ENCODE peak calls at places on chromosomes 5 and 9, in six cellular contexts. N, C, L, S, I and O are unnamed samples.

GRCh38 chr9:91246842-91247241 is 114.9 kb downstream of the AUH start:
- DNase-seq in I (no peak), N (no peak), S (no peak), L (no peak), C (peak; percentile 28), O (no peak)

GRCh38 chr9:96391021-96391765 is 7.7 kb upstream of the SLC35D2 start:
- DNase-seq in I (no peak), N (peak; percentile 60), C (no peak), L (peak; percentile 65), S (peak; percentile 65), O (no peak)

GRCh38 chr9:124840300-124840833 is 12.9 kb upstream of the WDR38 start:
- DNase-seq in I (no peak), L (peak; percentile 47), C (peak; percentile 43), S (no peak), N (no peak), O (no peak)

GRCh38 chr5:39273314-39273954 is 54.1 kb upstream of the FYB1 start:
- DNase-seq in L (no peak), S (no peak), C (no peak), N (no peak), I (no peak), O (no peak)

GRCh38 chr5:59525957-59526356 is 367.6 kb downstream of the PDE4D start:
- DNase-seq in L (no peak), S (peak; percentile 63), N (no peak), C (peak; percentile 56), I (no peak), O (no peak)

GRCh38 chr5:112965733-112966306 is 10.8 kb upstream of the DCP2 start:
- DNase-seq in N (no peak), C (no peak), L (no peak), S (no peak), I (no peak), O (no peak)

GRCh38 chr9:3898371-3899218 is 372.8 kb upstream of the RFX3 start:
- DNase-seq in L (no peak), N (peak; percentile 26), S (peak; percentile 55), C (no peak), I (no peak), O (no peak)

GRCh38 chr9:126641118-126641851 is 27.6 kb downstream of the LMX1B start:
- DNase-seq in C (no peak), L (no peak), N (no peak), I (no peak), S (no peak), O (no peak)

GRCh38 chr5:84715686-84716085 is 331.0 kb upstream of the EDIL3 start:
- DNase-seq in L (no peak), C (no peak), N (no peak), I (no peak), S (no peak), O (no peak)

GRCh38 chr5:41414598-41414997 is 95.8 kb downstream of the PLCXD3 start:
- DNase-seq in I (peak; percentile 89), S (peak; percentile 24), N (no peak), L (peak; percentile 36), C (peak; percentile 93), O (no peak)

GRCh38 chr5:53424691-53425597 is 55.5 kb upstream of the FST start:
- DNase-seq in S (no peak), N (no peak), C (peak; percentile 75), L (no peak), I (no peak), O (no peak)

GRCh38 chr5:156273325-156273724 is 53.6 kb upstream of the SGCD start:
- DNase-seq in I (no peak), C (no peak), L (no peak), S (no peak), N (no peak), O (no peak)

GRCh38 chr9:4212661-4213060 is 87.2 kb downstream of the GLIS3 start:
- DNase-seq in S (no peak), L (no peak), N (no peak), I (no peak), C (no peak), O (no peak)

GRCh38 chr5:105146867-105147266 is 1584.3 kb upstream of the NUDT12 start:
- DNase-seq in L (no peak), N (no peak), C (no peak), I (no peak), S (no peak), O (no peak)

GRCh38 chr5:35598707-35599370 is 18.8 kb upstream of the SPEF2 start:
- DNase-seq in S (no peak), N (peak; percentile 38), L (peak; percentile 68), I (no peak), C (no peak), O (peak; percentile 12)

GRCh38 chr9:114004221-114004716 is 73.8 kb downstream of the AMBP start:
- DNase-seq in L (peak; percentile 11), N (peak; percentile 24), I (no peak), S (peak; percentile 63), C (no peak), O (no peak)

GRCh38 chr5:80960531-80961375 is 590 bp downstream of the RASGRF2 start:
- DNase-seq in S (peak; percentile 25), I (no peak), C (peak; percentile 19), N (no peak), L (no peak), O (no peak)
- H3K4me3 ChIP-seq in S (peak overlapping the region; percentile 35), I (no peak overlapping the region), C (peak overlapping the region; percentile 39), N (peak overlapping the region; percentile 54), L (no peak overlapping the region), O (no peak overlapping the region)

DNA sequence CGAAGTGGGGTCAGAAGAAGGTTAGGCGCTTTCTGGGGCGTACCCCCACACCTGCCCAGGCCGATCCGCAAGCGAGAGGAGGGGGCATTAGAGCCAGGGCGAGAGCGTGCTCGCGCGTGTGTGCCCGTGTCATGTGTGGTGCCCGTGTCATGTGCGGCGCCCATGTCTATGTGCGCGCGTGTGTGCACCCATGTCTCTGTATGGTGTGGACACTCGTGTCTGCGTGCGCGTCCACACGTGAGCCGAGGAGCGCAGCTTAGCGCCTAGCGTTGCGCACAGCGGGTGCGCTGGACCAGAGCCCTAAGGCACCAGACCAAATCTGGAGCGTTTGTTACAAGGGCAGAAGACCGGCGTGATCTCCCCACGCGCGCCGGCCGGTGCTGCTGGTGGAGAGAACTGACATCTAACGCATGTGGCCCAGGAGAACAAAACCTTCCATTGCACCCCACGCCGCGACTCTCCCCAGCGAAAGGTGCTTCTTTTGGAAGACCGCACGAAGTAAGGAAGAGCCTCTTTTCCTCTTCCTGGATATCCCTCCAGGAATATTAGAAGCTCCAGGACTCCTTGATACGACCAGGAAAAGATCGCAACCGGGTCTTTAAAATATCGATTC is 639 bp downstream of the NIM1K start:
- DNase-seq in S (no peak), L (peak; percentile 15), I (no peak), N (no peak), C (peak; percentile 74), O (peak; percentile 43)
- H3K4me3 ChIP-seq in S (peak overlapping the region; percentile 32), L (peak overlapping the region; percentile 16), I (peak overlapping the region; percentile 48), N (peak overlapping the region; percentile 58), C (peak overlapping the region; percentile 78), O (peak overlapping the region; percentile 61)

DNA sequence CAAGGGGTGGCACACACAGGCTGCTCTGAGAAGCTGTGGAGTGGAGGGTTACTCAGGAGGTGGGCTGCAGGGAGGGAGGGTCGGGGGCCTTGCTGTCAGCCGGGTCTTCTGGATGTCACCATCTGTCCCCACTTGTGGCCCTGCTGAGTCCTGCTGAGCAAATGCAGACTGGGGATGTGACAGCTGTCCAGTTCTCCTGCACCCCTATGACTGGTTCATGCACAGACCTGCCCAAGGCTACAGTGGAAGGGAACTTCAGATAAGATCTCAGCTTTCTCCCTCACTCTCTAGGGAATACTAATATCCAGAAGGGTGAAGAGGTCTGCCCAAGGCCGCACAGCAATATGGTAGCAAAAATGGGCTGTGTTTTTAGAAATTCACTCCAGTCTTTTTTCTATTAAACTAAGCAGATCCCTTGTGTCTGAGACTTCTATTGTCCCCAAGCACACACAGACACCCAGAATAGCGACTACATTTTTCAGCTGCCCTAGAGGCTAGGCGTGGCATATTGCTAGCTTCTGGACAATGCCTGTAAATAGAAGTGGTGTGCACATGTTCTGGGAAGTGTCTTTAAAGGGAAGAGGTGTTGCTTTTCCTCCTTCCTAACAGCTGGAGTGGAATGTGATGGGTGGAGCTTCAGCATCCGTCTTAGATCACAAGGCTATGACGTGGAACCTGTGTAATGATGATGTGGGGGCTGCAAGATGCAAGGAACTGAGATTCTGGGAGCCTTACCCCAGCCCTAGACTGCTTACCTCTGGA is 51.1 kb upstream of the TBC1D2 start:
- DNase-seq in L (no peak), I (no peak), N (no peak), C (no peak), S (no peak), O (no peak)
- H3K4me3 ChIP-seq in L (no peak overlapping the region), I (no peak overlapping the region), N (no peak overlapping the region), C (no peak overlapping the region), S (no peak overlapping the region), O (no peak overlapping the region)

DNA sequence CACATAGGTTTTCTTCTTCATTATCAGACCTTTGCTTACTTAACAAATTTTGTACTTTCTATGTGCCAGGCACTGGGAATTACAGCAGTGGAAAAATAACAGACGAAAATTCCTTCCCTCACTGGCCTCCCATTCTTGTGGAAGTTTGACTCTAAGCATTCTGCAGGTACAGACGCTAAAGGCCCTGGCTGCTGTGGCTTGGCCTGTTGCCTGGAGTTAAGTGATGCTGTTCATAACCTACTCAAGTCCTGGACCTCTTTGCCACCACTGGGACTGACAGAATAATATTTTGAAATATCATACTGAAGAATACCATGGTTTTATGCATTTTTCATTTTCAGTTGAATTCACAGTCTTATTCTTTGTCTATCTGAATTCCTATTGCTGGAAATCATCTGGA is 97.3 kb upstream of the SPATA31C2 start:
- DNase-seq in L (no peak), N (no peak), S (no peak), I (no peak), C (no peak), O (no peak)
- H3K4me3 ChIP-seq in L (no peak overlapping the region), N (no peak overlapping the region), S (no peak overlapping the region), I (no peak overlapping the region), C (no peak overlapping the region), O (no peak overlapping the region)

DNA sequence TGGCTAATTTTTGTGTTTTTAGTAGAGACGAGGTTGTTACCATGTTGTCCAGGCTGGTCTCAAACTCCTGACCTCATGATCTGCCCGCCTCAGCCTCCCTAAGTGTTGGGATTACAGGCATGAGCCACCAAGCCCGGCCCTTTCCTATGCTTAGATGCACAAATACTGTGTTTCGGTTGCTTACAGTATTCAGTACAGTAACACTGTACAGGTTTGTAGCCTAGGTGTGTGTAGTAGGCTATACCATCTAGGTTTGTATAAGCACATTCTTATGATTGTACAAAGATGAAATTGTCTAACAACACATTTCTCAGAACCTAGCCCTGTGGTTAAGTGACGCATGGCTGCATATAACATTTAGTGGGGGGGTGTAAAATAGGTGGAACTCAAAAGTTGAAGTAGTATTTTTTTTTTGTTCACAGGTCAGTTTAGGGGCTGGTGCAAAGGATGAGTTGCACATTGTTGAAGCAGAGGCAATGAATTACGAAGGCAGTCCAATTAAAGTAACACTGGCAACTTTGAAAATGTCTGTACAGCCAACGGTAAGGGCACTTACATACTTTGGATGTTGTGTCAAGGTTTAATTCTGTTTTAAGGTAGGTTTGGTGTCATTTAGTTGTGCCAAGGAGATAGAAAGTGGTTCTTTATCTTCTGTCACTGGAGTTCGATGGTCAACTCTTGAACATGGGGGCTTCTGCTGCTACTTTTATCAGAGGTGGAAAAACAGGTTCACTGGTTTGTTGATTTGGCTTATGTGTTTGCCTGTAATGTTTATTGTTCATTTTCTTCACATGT is 3.4 kb downstream of the NPM1 start:
- DNase-seq in N (no peak), C (peak; percentile 29), S (no peak), I (no peak), L (no peak), O (no peak)
- H3K4me3 ChIP-seq in N (peak overlapping the region; percentile 99), C (peak overlapping the region; percentile 99), S (no peak overlapping the region), I (peak overlapping the region; percentile 85), L (no peak overlapping the region), O (peak overlapping the region; percentile 90)

GRCh38 chr5:131209506-131210191 is 38.9 kb downstream of the LYRM7 start:
- DNase-seq in I (no peak), S (no peak), N (no peak), L (no peak), C (no peak), O (peak; percentile 90)
- H3K4me3 ChIP-seq in I (no peak overlapping the region), S (no peak overlapping the region), N (no peak overlapping the region), L (no peak overlapping the region), C (no peak overlapping the region), O (peak overlapping the region; percentile 65)